ENCODE peak calls at places on chromosome 1, in five cellular contexts. L is HepG2, K is stomach, R is endothelial cell of umbilical vein, P is spleen. F is an unnamed sample.

GRCh38 chr1:226679853-226680516 is 59.1 kb downstream of the ITPKB start:
- DNase-seq in P (peak; percentile 95), K (peak; percentile 87), L (no peak), R (peak; percentile 56), F (no peak)

GRCh38 chr1:205670611-205671430 is 9.5 kb downstream of the SLC45A3 start:
- DNase-seq in K (no peak), R (no peak), L (no peak), P (no peak), F (no peak)

GRCh38 chr1:154170547-154171221 is 15.8 kb upstream of the NUP210L start:
- DNase-seq in R (no peak), K (no peak), L (no peak), P (no peak), F (no peak)

GRCh38 chr1:7842517-7842916 is 10.3 kb downstream of the UTS2 start:
- DNase-seq in P (no peak), R (no peak), L (no peak), K (no peak), F (no peak)

GRCh38 chr1:45340816-45341215 is 576 bp upstream of the MUTYH start:
- DNase-seq in K (no peak), R (no peak), L (peak; percentile 18), P (no peak), F (no peak)

GRCh38 chr1:153343811-153344717 is 4.6 kb downstream of the PGLYRP4 start:
- DNase-seq in L (no peak), R (no peak), K (no peak), P (peak; percentile 22), F (peak; percentile 72)

GRCh38 chr1:241848680-241849344 is 808 bp downstream of the EXO1 start:
- DNase-seq in L (no peak), P (no peak), R (no peak), K (no peak), F (no peak)

GRCh38 chr1:235045921-235046601 is 82.6 kb downstream of the TOMM20 start:
- DNase-seq in K (no peak), P (no peak), L (no peak), R (no peak), F (no peak)

GRCh38 chr1:27572679-27573426 is 31.1 kb downstream of the AHDC1 start:
- DNase-seq in P (no peak), L (no peak), K (no peak), R (no peak), F (no peak)

GRCh38 chr1:8814870-8815269 is 2.6 kb downstream of the RERE start:
- DNase-seq in P (no peak), L (no peak), K (no peak), R (peak; percentile 55), F (no peak)

GRCh38 chr1:49298304-49298703 is 521.6 kb upstream of the BEND5 start:
- DNase-seq in L (no peak), K (peak; percentile 34), P (peak; percentile 73), R (no peak), F (no peak)

GRCh38 chr1:222892137-222892763 is 77.4 kb downstream of the DISP1 start:
- DNase-seq in P (no peak), R (peak; percentile 85), L (peak; percentile 36), K (no peak), F (no peak)

GRCh38 chr1:31791131-31791858 is 24.5 kb downstream of the SPOCD1 start:
- DNase-seq in R (no peak), P (peak; percentile 64), K (no peak), L (no peak), F (no peak)
- TF ChIP-seq POLR2A in R (no peak), P (no peak), K (no peak), L (no peak), F (no peak)

DNA sequence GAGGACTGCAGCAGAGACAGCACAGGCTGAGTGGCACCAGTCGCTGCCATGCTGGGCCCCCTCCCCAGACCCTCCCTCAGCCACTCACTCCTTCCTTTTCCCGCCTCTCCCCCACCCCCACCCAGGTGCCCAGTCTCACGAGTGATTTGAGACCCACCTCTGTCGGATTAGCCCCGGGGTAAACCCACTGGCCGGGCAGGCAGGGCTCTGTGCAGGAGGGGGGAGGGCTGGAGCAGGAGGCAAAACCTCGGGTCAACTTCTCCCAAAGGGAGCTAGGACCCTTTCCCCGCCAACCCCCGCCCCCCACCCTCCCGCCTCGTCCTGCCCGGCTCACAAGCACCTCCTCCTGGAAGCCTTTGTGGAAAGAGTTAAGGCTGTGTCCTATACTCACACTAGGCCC is 3.5 kb upstream of the MRPL24 start:
- DNase-seq in R (no peak), L (no peak), P (no peak), K (no peak), F (no peak)
- H3K4me1 ChIP-seq in R (peaks cover 44% of the 10 kb centered on the region), L (peaks cover 54% of the 10 kb centered on the region), P (peaks cover 63% of the 10 kb centered on the region), K (peaks cover 68% of the 10 kb centered on the region), F (peaks cover 62% of the 10 kb centered on the region)

DNA sequence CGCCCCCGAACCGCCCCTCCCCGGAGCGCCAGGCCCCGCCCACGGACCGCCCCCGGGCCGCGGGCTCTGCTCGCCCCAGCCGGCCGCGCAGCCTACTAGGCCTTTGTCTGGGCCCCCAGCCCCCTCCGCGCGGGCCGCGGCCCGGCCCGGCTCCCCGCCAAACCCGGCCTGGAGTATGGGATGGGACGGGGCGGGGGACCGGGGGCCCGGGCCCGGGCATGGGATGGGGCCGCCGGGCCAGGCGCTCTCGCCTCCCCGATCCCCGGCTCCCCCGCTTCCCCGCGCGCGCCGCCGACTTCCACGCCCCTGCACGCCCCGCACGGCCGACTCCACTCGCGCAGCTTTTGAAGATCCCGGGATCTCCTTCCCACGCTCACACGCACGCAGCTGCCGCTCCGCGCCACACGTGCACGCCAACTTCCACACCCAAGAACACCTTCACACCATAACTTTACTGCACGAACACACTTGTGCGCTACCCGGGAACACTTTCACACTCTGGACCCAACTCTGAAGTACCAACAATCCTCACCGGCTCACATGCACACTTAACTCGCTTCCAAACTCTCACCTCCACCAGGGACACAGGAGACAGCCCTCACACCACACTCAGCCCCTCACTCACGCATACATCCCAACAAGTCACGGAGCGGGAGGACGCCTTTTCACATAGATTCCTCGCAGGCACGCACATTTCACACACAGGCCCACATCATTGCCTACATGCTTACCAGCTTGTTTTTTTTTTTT is 437 bp upstream of the HSPG2 start:
- DNase-seq in L (peak; percentile 72), P (peak; percentile 91), R (peak; percentile 82), K (peak; percentile 85), F (no peak)
- TF ChIP-seq POLR2A in L (no peak), P (no peak), R (no peak), K (no peak), F (peak; percentile 37)

GRCh38 chr1:6587261-6588005 is 7.6 kb downstream of the ZBTB48 start:
- DNase-seq in P (no peak), R (no peak), L (no peak), K (peak; percentile 57), F (no peak)

GRCh38 chr1:6585081-6585722 is 5.4 kb downstream of the ZBTB48 start:
- DNase-seq in K (no peak), R (no peak), P (no peak), L (no peak), F (no peak)

GRCh38 chr1:6586404-6586816 is 6.6 kb downstream of the ZBTB48 start:
- DNase-seq in P (no peak), L (no peak), K (no peak), R (no peak), F (no peak)

GRCh38 chr1:6584126-6585080 is 4.6 kb downstream of the ZBTB48 start:
- DNase-seq in R (no peak), P (no peak), L (no peak), K (no peak), F (no peak)

GRCh38 chr1:6585841-6586240 is 6.0 kb downstream of the ZBTB48 start:
- DNase-seq in P (no peak), L (no peak), K (no peak), R (no peak), F (no peak)
- H3K4me1 ChIP-seq in P (peaks cover 54% of the 10 kb centered on the region), L (peaks cover 26% of the 10 kb centered on the region), K (peaks cover 54% of the 10 kb centered on the region), R (peaks cover 4% of the 10 kb centered on the region), F (peaks cover 65% of the 10 kb centered on the region)

GRCh38 chr1:26158271-26159112 is at the start of gene FAM110D:
- DNase-seq in K (no peak), P (peak; percentile 28), R (peak; percentile 49), L (no peak), F (no peak)
- TF ChIP-seq POLR2A in K (no peak), P (no peak), R (peak; percentile 54), L (no peak), F (no peak)

DNA sequence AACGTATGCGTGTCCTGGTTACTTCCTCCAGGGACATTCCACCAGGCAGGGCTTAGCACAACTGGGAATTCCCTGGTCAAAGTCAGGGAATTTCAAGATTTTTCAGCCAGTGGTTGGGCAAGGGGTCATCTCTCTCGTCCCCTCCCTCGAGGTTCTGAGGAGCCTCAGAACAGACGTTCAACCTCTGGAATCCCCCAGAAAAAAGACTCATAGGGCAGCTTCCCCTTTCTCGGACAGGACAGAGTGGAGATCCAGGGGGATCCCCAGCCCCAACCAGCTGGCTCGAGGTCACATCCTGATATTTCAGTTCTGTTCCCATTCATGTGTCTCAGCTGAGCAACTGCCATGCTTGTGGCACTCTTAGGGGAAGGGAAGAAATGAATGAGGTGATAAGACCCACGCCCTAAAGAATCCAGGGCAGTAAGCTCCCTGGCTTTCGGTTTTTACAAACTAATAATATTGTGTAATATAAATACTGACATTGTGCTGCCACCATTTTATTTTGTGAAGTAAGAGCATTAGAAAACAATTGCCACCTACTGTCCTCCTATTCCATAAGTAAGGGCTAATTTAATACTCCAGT is 5.0 kb upstream of the LAD1 start:
- DNase-seq in K (no peak), R (no peak), P (no peak), L (no peak), F (no peak)
- H3K4me1 ChIP-seq in K (peaks cover 37% of the 10 kb centered on the region), R (no peaks in the 10 kb centered on the region), P (peaks cover 5% of the 10 kb centered on the region), L (peaks cover 73% of the 10 kb centered on the region), F (peaks cover 31% of the 10 kb centered on the region)

GRCh38 chr1:100892554-100892953 is 2.1 kb downstream of the EXTL2 start:
- DNase-seq in R (no peak), K (no peak), P (no peak), L (no peak), F (no peak)

GRCh38 chr1:100896481-100896982 is 642 bp downstream of the SLC30A7 start:
- DNase-seq in K (peak; percentile 43), L (peak; percentile 76), R (peak; percentile 75), P (no peak), F (no peak)

GRCh38 chr1:100895540-100896480 is at the start of gene SLC30A7:
- DNase-seq in R (peak; percentile 90), P (peak; percentile 99), K (peak; percentile 98), L (peak; percentile 84), F (peak; percentile 94)

GRCh38 chr1:100893718-100894117 is 924 bp downstream of the EXTL2 start:
- DNase-seq in P (no peak), R (no peak), L (no peak), K (no peak), F (no peak)

GRCh38 chr1:100894622-100895539 is at the start of gene EXTL2:
- DNase-seq in P (peak; percentile 93), L (peak; percentile 90), K (peak; percentile 90), R (peak; percentile 84), F (no peak)
- TF ChIP-seq POLR2A in P (no peak), L (peak; percentile 48), K (no peak), R (no peak), F (no peak)

F was measured in vagina.